ENCODE peak calls at places on chromosomes 16 and 17, in five cellular contexts. One of them, this sample, is unnamed.

GRCh38 chr17:80983545-80983944 is 8.1 kb upstream of the CHMP6 start:
- DNase-seq in neural progenitor cell: no peak
- DNase-seq in fibroblast of lung: no peak
- DNase-seq in endothelial cell of umbilical vein: no peak
- DNase-seq in IMR-90: no peak
- DNase-seq in this sample: no peak

GRCh38 chr17:18323007-18323406 is 7.9 kb downstream of the SMCR8 start:
- DNase-seq in endothelial cell of umbilical vein: no peak
- DNase-seq in IMR-90: peak; percentile 21
- DNase-seq in fibroblast of lung: no peak
- DNase-seq in neural progenitor cell: no peak
- DNase-seq in this sample: peak; percentile 92

GRCh38 chr16:16940351-16940750 is 530.4 kb downstream of the XYLT1 start:
- DNase-seq in neural progenitor cell: no peak
- DNase-seq in endothelial cell of umbilical vein: no peak
- DNase-seq in fibroblast of lung: no peak
- DNase-seq in IMR-90: no peak
- DNase-seq in this sample: no peak

GRCh38 chr16:19843371-19843770 is 41.3 kb downstream of the GPRC5B start:
- DNase-seq in endothelial cell of umbilical vein: no peak
- DNase-seq in neural progenitor cell: no peak
- DNase-seq in IMR-90: peak; percentile 57
- DNase-seq in fibroblast of lung: peak; percentile 25
- DNase-seq in this sample: no peak

GRCh38 chr17:29138184-29138955 is 41.8 kb downstream of the MYO18A start:
- DNase-seq in fibroblast of lung: peak; percentile 37
- DNase-seq in IMR-90: peak; percentile 68
- DNase-seq in neural progenitor cell: no peak
- DNase-seq in endothelial cell of umbilical vein: no peak
- DNase-seq in this sample: no peak

GRCh38 chr17:41369713-41370112 is at the start of gene KRT33B:
- DNase-seq in neural progenitor cell: no peak
- DNase-seq in IMR-90: no peak
- DNase-seq in endothelial cell of umbilical vein: no peak
- DNase-seq in fibroblast of lung: no peak
- DNase-seq in this sample: no peak

GRCh38 chr16:52549011-52549692 is 2.2 kb upstream of the TOX3 start:
- DNase-seq in endothelial cell of umbilical vein: no peak
- DNase-seq in IMR-90: no peak
- DNase-seq in neural progenitor cell: peak; percentile 75
- DNase-seq in fibroblast of lung: no peak
- DNase-seq in this sample: no peak

GRCh38 chr16:66369055-66369592 is 2.6 kb downstream of the CDH5 start:
- DNase-seq in IMR-90: no peak
- DNase-seq in endothelial cell of umbilical vein: peak; percentile 71
- DNase-seq in fibroblast of lung: no peak
- DNase-seq in neural progenitor cell: no peak
- DNase-seq in this sample: no peak

GRCh38 chr16:56368545-56368944 is 56.8 kb downstream of the AMFR start:
- DNase-seq in fibroblast of lung: no peak
- DNase-seq in IMR-90: no peak
- DNase-seq in endothelial cell of umbilical vein: no peak
- DNase-seq in neural progenitor cell: no peak
- DNase-seq in this sample: no peak

GRCh38 chr16:22232277-22233049 is 26.4 kb downstream of the EEF2K start:
- DNase-seq in IMR-90: peak; percentile 72
- DNase-seq in neural progenitor cell: no peak
- DNase-seq in endothelial cell of umbilical vein: peak; percentile 12
- DNase-seq in fibroblast of lung: peak; percentile 75
- DNase-seq in this sample: no peak

GRCh38 chr17:18039535-18040286 is 503 bp downstream of the GID4 start:
- DNase-seq in IMR-90: no peak
- DNase-seq in fibroblast of lung: no peak
- DNase-seq in endothelial cell of umbilical vein: peak; percentile 17
- DNase-seq in neural progenitor cell: peak; percentile 78
- DNase-seq in this sample: peak; percentile 84

GRCh38 chr17:82050761-82051641 is 610 bp downstream of the RFNG start:
- DNase-seq in neural progenitor cell: no peak
- DNase-seq in IMR-90: no peak
- DNase-seq in endothelial cell of umbilical vein: no peak
- DNase-seq in fibroblast of lung: no peak
- DNase-seq in this sample: peak; percentile 96

GRCh38 chr16:84501077-84501735 is 3.3 kb downstream of the MEAK7 start:
- DNase-seq in endothelial cell of umbilical vein: no peak
- DNase-seq in fibroblast of lung: peak; percentile 67
- DNase-seq in neural progenitor cell: no peak
- DNase-seq in IMR-90: peak; percentile 78
- DNase-seq in this sample: no peak

GRCh38 chr17:56842577-56842976 is 8.6 kb downstream of the DGKE start:
- DNase-seq in fibroblast of lung: no peak
- DNase-seq in IMR-90: no peak
- DNase-seq in endothelial cell of umbilical vein: peak; percentile 29
- DNase-seq in neural progenitor cell: no peak
- DNase-seq in this sample: no peak

GRCh38 chr17:10730956-10731879 is 1.4 kb upstream of the TMEM220 start:
- DNase-seq in endothelial cell of umbilical vein: no peak
- DNase-seq in neural progenitor cell: no peak
- DNase-seq in IMR-90: no peak
- DNase-seq in fibroblast of lung: no peak
- DNase-seq in this sample: no peak

GRCh38 chr17:51992864-51993413 is 165.6 kb downstream of the CA10 start:
- DNase-seq in fibroblast of lung: no peak
- DNase-seq in endothelial cell of umbilical vein: no peak
- DNase-seq in IMR-90: no peak
- DNase-seq in neural progenitor cell: no peak
- DNase-seq in this sample: no peak

GRCh38 chr16:72664122-72664479 is 383.8 kb downstream of the ZFHX3 start:
- DNase-seq in neural progenitor cell: no peak
- DNase-seq in endothelial cell of umbilical vein: no peak
- DNase-seq in IMR-90: peak; percentile 7
- DNase-seq in fibroblast of lung: peak; percentile 27
- DNase-seq in this sample: peak; percentile 3

GRCh38 chr17:60514053-60514452 is 12.0 kb downstream of the APPBP2 start:
- DNase-seq in endothelial cell of umbilical vein: no peak
- DNase-seq in IMR-90: no peak
- DNase-seq in neural progenitor cell: no peak
- DNase-seq in fibroblast of lung: no peak
- DNase-seq in this sample: no peak
- TF ChIP-seq CTCF in endothelial cell of umbilical vein: no peak
- TF ChIP-seq CTCF in IMR-90: no peak
- TF ChIP-seq CTCF in neural progenitor cell: no peak
- TF ChIP-seq CTCF in fibroblast of lung: no peak
- TF ChIP-seq CTCF in this sample: no peak

DNA sequence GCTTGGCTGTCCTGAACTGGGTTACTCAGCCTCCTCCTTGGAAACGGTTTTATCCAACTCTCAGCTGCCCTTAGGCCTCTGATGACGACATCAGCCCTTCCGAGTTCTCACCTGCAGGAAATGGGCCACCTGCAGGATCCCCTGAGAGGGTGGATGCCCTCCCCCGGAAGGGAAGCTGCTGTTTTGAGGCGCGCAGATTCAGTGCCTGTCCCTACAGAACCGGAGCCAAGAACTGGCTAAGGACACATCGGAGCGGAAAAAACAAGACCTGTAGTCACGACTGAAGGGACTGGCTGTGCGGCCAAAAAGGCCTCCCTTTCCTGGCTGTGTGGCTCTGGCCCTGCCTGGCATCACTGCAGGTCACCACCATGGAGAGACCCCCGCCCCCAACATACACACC is 11.7 kb upstream of the C16orf95 start:
- DNase-seq in endothelial cell of umbilical vein: no peak
- DNase-seq in IMR-90: no peak
- DNase-seq in neural progenitor cell: no peak
- DNase-seq in fibroblast of lung: no peak
- DNase-seq in this sample: peak; percentile 18
- H4K20me1 ChIP-seq in endothelial cell of umbilical vein: no peaks in the 10 kb centered on the region
- H4K20me1 ChIP-seq in IMR-90: peaks cover 18% of the 10 kb centered on the region
- H4K20me1 ChIP-seq in neural progenitor cell: no peaks in the 10 kb centered on the region
- H4K20me1 ChIP-seq in fibroblast of lung: no peaks in the 10 kb centered on the region
- H4K20me1 ChIP-seq in this sample: peaks cover 30% of the 10 kb centered on the region

GRCh38 chr16:74029122-74029805 is 267.4 kb upstream of the PSMD7 start:
- DNase-seq in neural progenitor cell: no peak
- DNase-seq in IMR-90: no peak
- DNase-seq in endothelial cell of umbilical vein: no peak
- DNase-seq in fibroblast of lung: no peak
- DNase-seq in this sample: no peak

GRCh38 chr16:74035816-74036215 is 260.8 kb upstream of the PSMD7 start:
- DNase-seq in fibroblast of lung: no peak
- DNase-seq in IMR-90: peak; percentile 2
- DNase-seq in endothelial cell of umbilical vein: no peak
- DNase-seq in neural progenitor cell: peak; percentile 52
- DNase-seq in this sample: no peak

GRCh38 chr16:74030000-74030399 is 266.6 kb upstream of the PSMD7 start:
- DNase-seq in neural progenitor cell: no peak
- DNase-seq in endothelial cell of umbilical vein: no peak
- DNase-seq in fibroblast of lung: no peak
- DNase-seq in IMR-90: no peak
- DNase-seq in this sample: no peak

GRCh38 chr16:74031551-74031950 is 265.1 kb upstream of the PSMD7 start:
- DNase-seq in IMR-90: no peak
- DNase-seq in endothelial cell of umbilical vein: no peak
- DNase-seq in fibroblast of lung: no peak
- DNase-seq in neural progenitor cell: no peak
- DNase-seq in this sample: no peak

GRCh38 chr16:74034862-74035261 is 261.8 kb upstream of the PSMD7 start:
- DNase-seq in neural progenitor cell: peak; percentile 66
- DNase-seq in endothelial cell of umbilical vein: peak; percentile 3
- DNase-seq in fibroblast of lung: peak; percentile 1
- DNase-seq in IMR-90: peak; percentile 11
- DNase-seq in this sample: no peak
- TF ChIP-seq CTCF in neural progenitor cell: peak; percentile 82
- TF ChIP-seq CTCF in endothelial cell of umbilical vein: peak; percentile 21
- TF ChIP-seq CTCF in fibroblast of lung: peak; percentile 60
- TF ChIP-seq CTCF in IMR-90: peak; percentile 29
- TF ChIP-seq CTCF in this sample: peak; percentile 36

GRCh38 chr16:11327277-11328171 is 17.7 kb upstream of the RMI2 start:
- DNase-seq in neural progenitor cell: no peak
- DNase-seq in endothelial cell of umbilical vein: no peak
- DNase-seq in IMR-90: no peak
- DNase-seq in fibroblast of lung: no peak
- DNase-seq in this sample: no peak

GRCh38 chr16:11325404-11326083 is 19.7 kb upstream of the RMI2 start:
- DNase-seq in endothelial cell of umbilical vein: no peak
- DNase-seq in neural progenitor cell: no peak
- DNase-seq in IMR-90: no peak
- DNase-seq in fibroblast of lung: no peak
- DNase-seq in this sample: no peak

GRCh38 chr16:11326737-11327276 is 18.5 kb upstream of the RMI2 start:
- DNase-seq in fibroblast of lung: no peak
- DNase-seq in IMR-90: no peak
- DNase-seq in neural progenitor cell: no peak
- DNase-seq in endothelial cell of umbilical vein: no peak
- DNase-seq in this sample: no peak

GRCh38 chr16:11328172-11329079 is 16.8 kb upstream of the RMI2 start:
- DNase-seq in IMR-90: peak; percentile 97
- DNase-seq in endothelial cell of umbilical vein: peak; percentile 79
- DNase-seq in neural progenitor cell: peak; percentile 81
- DNase-seq in fibroblast of lung: peak; percentile 96
- DNase-seq in this sample: peak; percentile 97

DNA sequence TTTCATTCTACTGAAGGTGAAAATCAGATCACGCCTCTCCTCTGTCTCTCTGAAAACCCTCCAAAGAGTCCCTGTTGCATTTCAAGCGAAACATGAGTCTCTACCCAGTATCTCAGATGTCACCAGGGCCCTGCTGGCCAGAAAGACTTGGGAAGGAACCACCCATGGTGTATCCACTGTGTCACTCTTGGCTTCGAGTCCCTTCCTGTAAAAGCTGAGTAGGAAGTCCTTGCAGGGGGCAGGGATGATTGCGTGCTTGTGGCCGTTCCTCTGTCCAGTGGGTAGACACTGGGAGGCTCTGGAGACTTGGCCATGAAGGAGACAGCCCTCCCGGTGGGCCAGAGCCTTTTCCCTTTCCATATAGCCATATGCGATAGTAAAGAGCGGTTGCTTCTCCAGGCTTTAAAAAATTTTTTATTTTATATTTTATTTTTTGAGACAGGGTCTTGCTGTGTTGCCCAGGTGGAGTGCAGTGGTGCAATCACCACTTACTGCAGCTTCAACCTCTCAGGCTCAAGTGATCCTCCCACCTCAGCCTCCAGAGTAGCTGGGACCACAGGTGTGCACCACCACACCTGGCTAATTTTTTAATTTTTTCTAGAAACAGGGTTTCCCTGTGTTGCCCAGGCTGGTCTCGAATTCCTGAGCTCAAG is 19.0 kb upstream of the RMI2 start:
- DNase-seq in endothelial cell of umbilical vein: no peak
- DNase-seq in neural progenitor cell: no peak
- DNase-seq in fibroblast of lung: no peak
- DNase-seq in IMR-90: no peak
- DNase-seq in this sample: no peak
- H4K20me1 ChIP-seq in endothelial cell of umbilical vein: no peaks in the 10 kb centered on the region
- H4K20me1 ChIP-seq in neural progenitor cell: no peaks in the 10 kb centered on the region
- H4K20me1 ChIP-seq in fibroblast of lung: no peaks in the 10 kb centered on the region
- H4K20me1 ChIP-seq in IMR-90: no peaks in the 10 kb centered on the region
- H4K20me1 ChIP-seq in this sample: no peaks in the 10 kb centered on the region

GRCh38 chr17:6094453-6094852 is 24.3 kb downstream of the WSCD1 start:
- DNase-seq in IMR-90: no peak
- DNase-seq in fibroblast of lung: no peak
- DNase-seq in neural progenitor cell: no peak
- DNase-seq in endothelial cell of umbilical vein: no peak
- DNase-seq in this sample: no peak
- TF ChIP-seq CTCF in IMR-90: no peak
- TF ChIP-seq CTCF in fibroblast of lung: no peak
- TF ChIP-seq CTCF in neural progenitor cell: no peak
- TF ChIP-seq CTCF in endothelial cell of umbilical vein: no peak
- TF ChIP-seq CTCF in this sample: no peak

GRCh38 chr16:3846595-3847091 is 33.9 kb downstream of the CREBBP start:
- DNase-seq in fibroblast of lung: no peak
- DNase-seq in neural progenitor cell: no peak
- DNase-seq in IMR-90: no peak
- DNase-seq in endothelial cell of umbilical vein: no peak
- DNase-seq in this sample: no peak
- H4K20me1 ChIP-seq in fibroblast of lung: peaks cover 15% of the 10 kb centered on the region
- H4K20me1 ChIP-seq in neural progenitor cell: peaks cover 68% of the 10 kb centered on the region
- H4K20me1 ChIP-seq in IMR-90: peaks cover 90% of the 10 kb centered on the region
- H4K20me1 ChIP-seq in endothelial cell of umbilical vein: peaks cover 26% of the 10 kb centered on the region
- H4K20me1 ChIP-seq in this sample: peaks cover 72% of the 10 kb centered on the region

GRCh38 chr17:2090804-2091534 is 36.1 kb downstream of the HIC1 start:
- DNase-seq in fibroblast of lung: peak; percentile 98
- DNase-seq in endothelial cell of umbilical vein: peak; percentile 85
- DNase-seq in IMR-90: peak; percentile 97
- DNase-seq in neural progenitor cell: peak; percentile 74
- DNase-seq in this sample: peak; percentile 97
- TF ChIP-seq CTCF in fibroblast of lung: peak; percentile 67
- TF ChIP-seq CTCF in endothelial cell of umbilical vein: peak; percentile 49
- TF ChIP-seq CTCF in IMR-90: peak; percentile 55
- TF ChIP-seq CTCF in neural progenitor cell: peak; percentile 23
- TF ChIP-seq CTCF in this sample: peak; percentile 47